ENCODE peak calls at places on chromosomes 4 and X, in eight cellular contexts. S is HepG2, C is K562, D is GM12878, Q is A549, W is suprapubic skin, O is ovary, H is sigmoid colon. B is an unnamed sample.

GRCh38 chrX:140087865-140088264 is 122.5 kb upstream of the CXorf66 start:
- DNase-seq in S (no peak), C (no peak), D (no peak), Q (no peak), W (no peak), O (no peak), H (no peak), B (no peak)

GRCh38 chr4:114296126-114296525 is 302.5 kb upstream of the UGT8 start:
- DNase-seq in S (no peak), C (no peak), D (no peak), Q (no peak), W (no peak), O (no peak), H (peak; percentile 59), B (no peak)

GRCh38 chrX:104318330-104319009 is 63.7 kb upstream of the ESX1 start:
- DNase-seq in S (peak; percentile 39), C (no peak), D (no peak), Q (peak; percentile 43), W (no peak), O (no peak), H (no peak), B (peak; percentile 27)

GRCh38 chr4:84441758-84442377 is 57.2 kb downstream of the NKX6-1 start:
- DNase-seq in S (no peak), C (no peak), D (no peak), Q (no peak), W (no peak), O (no peak), H (no peak), B (no peak)

GRCh38 chr4:172009461-172009860 is 196.3 kb downstream of the GALNTL6 start:
- DNase-seq in S (no peak), C (no peak), D (no peak), Q (no peak), W (no peak), O (no peak), H (no peak), B (no peak)

GRCh38 chr4:156977435-156978160 is 6.0 kb upstream of the PDGFC start:
- DNase-seq in S (no peak), C (no peak), D (no peak), Q (no peak), W (no peak), O (peak; percentile 26), H (no peak), B (no peak)

GRCh38 chr4:184792334-184792733 is 33.4 kb downstream of the ACSL1 start:
- DNase-seq in S (no peak), C (no peak), D (no peak), Q (no peak), W (no peak), O (no peak), H (no peak), B (no peak)

GRCh38 chr4:153988446-153988845 is 199.6 kb upstream of the SFRP2 start:
- DNase-seq in S (no peak), C (no peak), D (no peak), Q (no peak), W (no peak), O (no peak), H (no peak), B (no peak)

GRCh38 chrX:106898462-106898861 is 4.7 kb downstream of the RIPPLY1 start:
- DNase-seq in S (peak; percentile 80), C (peak; percentile 22), D (peak; percentile 16), Q (peak; percentile 42), W (no peak), O (no peak), H (no peak), B (no peak)

GRCh38 chrX:56572975-56573374 is 9.5 kb downstream of the UBQLN2 start:
- DNase-seq in S (no peak), C (no peak), D (no peak), Q (no peak), W (no peak), O (no peak), H (no peak), B (no peak)

GRCh38 chr4:2995546-2996265 is 32.3 kb downstream of the GRK4 start:
- DNase-seq in S (no peak), C (no peak), D (no peak), Q (no peak), W (no peak), O (no peak), H (no peak), B (no peak)

DNA sequence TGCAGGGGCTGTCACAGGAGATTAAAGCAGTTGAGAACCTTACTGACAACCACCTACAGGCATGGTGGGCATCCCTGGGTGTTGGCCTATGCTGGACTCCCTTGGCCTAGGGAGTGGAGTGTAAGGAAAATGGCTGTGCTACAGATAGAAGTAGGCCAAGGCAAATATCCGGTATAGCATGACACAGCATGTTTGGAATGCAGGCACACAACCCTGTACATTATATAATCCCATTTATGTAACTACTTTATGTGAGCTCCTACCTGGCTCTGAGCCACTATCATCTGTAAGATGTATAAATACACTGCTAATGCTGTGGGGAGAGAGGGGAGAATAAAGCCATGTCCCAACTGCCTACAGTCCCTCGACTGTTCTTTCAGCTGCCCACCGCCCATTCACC is 38.7 kb upstream of the KCTD8 start:
- DNase-seq in S (no peak), C (no peak), D (no peak), Q (no peak), W (no peak), O (no peak), H (no peak), B (no peak)
- TF ChIP-seq EP300 in S (no peak), C (no peak), D (no peak), Q (no peak), W (no peak), O (no peak), H (no peak), B (no peak)

GRCh38 chr4:173522160-173522873 is 7.7 kb downstream of the HAND2 start:
- DNase-seq in S (no peak), C (peak; percentile 52), D (no peak), Q (no peak), W (peak; percentile 93), O (peak; percentile 93), H (peak; percentile 97), B (peak; percentile 55)
- TF ChIP-seq POLR2A in S (no peak), C (peak; percentile 32), D (no peak), Q (no peak), W (no peak), O (peak; percentile 57), H (peak; percentile 61), B (no peak)

GRCh38 chr4:112515278-112516075 is 503 bp downstream of the NEUROG2 start:
- DNase-seq in S (no peak), C (peak; percentile 30), D (no peak), Q (no peak), W (no peak), O (peak; percentile 31), H (no peak), B (no peak)

GRCh38 chr4:112516076-112516385 is at the start of gene NEUROG2:
- DNase-seq in S (no peak), C (no peak), D (no peak), Q (no peak), W (no peak), O (peak; percentile 15), H (no peak), B (no peak)

GRCh38 chr4:112517911-112518310 is 1.9 kb upstream of the NEUROG2 start:
- DNase-seq in S (no peak), C (no peak), D (no peak), Q (no peak), W (no peak), O (no peak), H (no peak), B (no peak)

GRCh38 chr4:112517067-112517588 is 1.1 kb upstream of the NEUROG2 start:
- DNase-seq in S (no peak), C (no peak), D (peak; percentile 65), Q (no peak), W (no peak), O (no peak), H (no peak), B (no peak)

DNA sequence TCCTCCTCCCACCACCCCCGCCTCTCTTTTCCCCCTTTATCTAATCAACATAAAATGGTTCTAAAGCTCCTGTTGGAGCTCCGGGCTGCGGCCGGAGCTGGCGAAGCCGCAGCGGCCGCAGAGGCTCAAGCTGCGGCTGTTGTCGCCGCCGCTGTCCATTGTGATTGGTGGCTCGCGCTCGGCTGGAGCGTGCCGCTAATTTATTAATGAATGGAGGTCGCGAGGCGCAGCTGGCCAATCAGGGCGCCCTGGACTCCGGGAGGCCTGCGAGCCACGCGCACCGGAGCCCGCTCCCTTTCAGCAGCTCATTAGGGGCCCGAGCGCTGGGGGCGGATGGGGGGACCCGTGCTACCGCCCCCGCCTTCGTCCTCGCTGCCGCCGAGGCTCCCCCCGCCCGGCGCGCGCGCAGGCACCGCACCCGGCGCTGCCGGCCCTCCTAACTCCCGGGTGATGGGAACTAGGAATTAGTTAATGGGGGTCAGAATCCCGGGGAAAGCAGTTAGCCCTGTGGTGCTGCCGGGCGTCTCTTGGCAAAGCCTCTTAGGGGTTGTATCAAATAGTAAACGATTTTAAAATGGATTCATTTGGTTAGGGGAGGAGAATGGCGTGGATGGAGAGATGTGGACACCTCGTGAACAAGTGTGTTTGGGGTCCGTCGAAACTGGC is 554 bp upstream of the NEUROG2 start:
- DNase-seq in S (no peak), C (peak; percentile 20), D (no peak), Q (no peak), W (no peak), O (no peak), H (no peak), B (no peak)
- TF ChIP-seq EP300 in S (no peak), C (no peak), D (no peak), Q (no peak), W (no peak), O (no peak), H (no peak), B (no peak)

GRCh38 chrX:85375333-85375738 is 4.1 kb downstream of the POF1B start:
- DNase-seq in S (no peak), C (no peak), D (no peak), Q (peak; percentile 20), W (no peak), O (no peak), H (no peak), B (no peak)
- TF ChIP-seq POLR2A in S (no peak), C (no peak), D (no peak), Q (no peak), W (no peak), O (no peak), H (no peak), B (no peak)

GRCh38 chr4:188437535-188437934 is 298.3 kb downstream of the TRIML1 start:
- DNase-seq in S (no peak), C (no peak), D (no peak), Q (no peak), W (no peak), O (no peak), H (no peak), B (no peak)

GRCh38 chr4:188435381-188435780 is 296.1 kb downstream of the TRIML1 start:
- DNase-seq in S (no peak), C (no peak), D (no peak), Q (no peak), W (no peak), O (no peak), H (no peak), B (no peak)

GRCh38 chr4:188444500-188444899 is 305.3 kb downstream of the TRIML1 start:
- DNase-seq in S (no peak), C (no peak), D (no peak), Q (no peak), W (no peak), O (no peak), H (no peak), B (no peak)

GRCh38 chr4:188434686-188435085 is 295.4 kb downstream of the TRIML1 start:
- DNase-seq in S (no peak), C (no peak), D (no peak), Q (no peak), W (no peak), O (no peak), H (no peak), B (no peak)

GRCh38 chr4:188439641-188440311 is 300.5 kb downstream of the TRIML1 start:
- DNase-seq in S (no peak), C (no peak), D (no peak), Q (no peak), W (no peak), O (no peak), H (no peak), B (peak; percentile 32)
- TF ChIP-seq EP300 in S (no peak), C (no peak), D (no peak), Q (no peak), W (no peak), O (no peak), H (no peak), B (no peak)

B was measured in stomach.